ENCODE peak calls at places on chromosomes 12 and 14, in four cellular contexts. N is hepatocyte, E is thoracic aorta, V is PC-3. H is an unnamed sample.

GRCh38 chr12:86264451-86265328 is 8.5 kb upstream of the MGAT4C start:
- DNase-seq in E (no peak), N (peak), V (peak), H (no peak)

GRCh38 chr12:124864326-124864752 is 675 bp upstream of the SCARB1 start:
- DNase-seq in N (no peak), V (no peak), E (no peak), H (no peak)

GRCh38 chr14:25049559-25050493 is at the start of gene STXBP6:
- DNase-seq in V (no peak), N (peak), E (no peak), H (peak)

GRCh38 chr14:45112886-45113772 is 21.2 kb downstream of the FKBP3 start:
- DNase-seq in E (no peak), V (peak), N (no peak), H (peak)

GRCh38 chr14:28635387-28635786 is 131.2 kb upstream of the FOXG1 start:
- DNase-seq in N (peak), E (no peak), V (peak), H (peak)

GRCh38 chr14:88667555-88668273 is 104.9 kb downstream of the ZC3H14 start:
- DNase-seq in V (peak), E (no peak), N (peak), H (peak)

GRCh38 chr12:104219361-104219892 is 3.8 kb downstream of the TXNRD1 start:
- DNase-seq in V (peak), N (peak), E (no peak), H (peak)

GRCh38 chr12:5963515-5963914 is 18.5 kb upstream of the ANO2 start:
- DNase-seq in E (no peak), N (no peak), V (no peak), H (no peak)

GRCh38 chr14:100900837-100901390 is 2.6 kb downstream of the RTL1 start:
- DNase-seq in E (no peak), V (peak), N (peak), H (no peak)

GRCh38 chr12:15555466-15555865 is 233.2 kb downstream of the PTPRO start:
- DNase-seq in N (no peak), V (no peak), E (no peak), H (no peak)

GRCh38 chr12:6936642-6937480 is 6.8 kb upstream of the RNU7-1 start:
- DNase-seq in E (no peak), V (no peak), N (no peak), H (no peak)

GRCh38 chr12:39935275-39935674 is 170.6 kb downstream of the SLC2A13 start:
- DNase-seq in N (no peak), E (no peak), V (no peak), H (peak)

GRCh38 chr12:68623984-68624383 is 13.3 kb downstream of the RAP1B start:
- DNase-seq in E (no peak), N (no peak), V (peak), H (peak)

DNA sequence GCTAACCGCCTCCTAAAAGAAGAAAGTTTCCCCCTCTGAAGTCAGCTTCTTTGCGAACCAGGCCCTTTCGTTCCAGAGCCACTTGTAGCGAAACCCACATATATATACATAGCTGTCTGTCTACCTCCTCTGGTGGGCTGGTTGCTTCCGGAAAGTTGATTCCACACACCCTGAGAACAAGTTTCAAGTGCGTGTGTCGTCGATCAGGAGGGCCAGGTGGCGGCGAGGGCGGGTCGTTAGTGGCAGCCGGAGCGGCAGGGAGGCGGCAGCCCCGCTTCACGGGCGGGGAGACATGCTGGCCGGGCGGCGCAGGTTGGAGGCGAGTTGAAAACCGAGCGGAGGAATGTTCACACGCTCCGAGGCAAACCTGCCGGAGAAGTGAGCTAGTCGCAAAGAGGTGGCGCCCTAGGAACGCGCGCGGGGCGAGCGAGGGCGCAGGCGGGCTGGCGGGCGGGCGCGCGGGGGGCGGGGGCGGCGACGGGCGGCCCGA is 2.6 kb downstream of the PTHLH start:
- DNase-seq in V (peak), N (peak), E (no peak), H (peak)
- TF ChIP-seq CTCF in V (no peak), N (peak), E (no peak), H (no peak)

GRCh38 chr12:120093592-120094355 is 22.8 kb downstream of the RAB35 start:
- DNase-seq in E (no peak), N (no peak), V (no peak), H (no peak)
- H3K4me3 ChIP-seq in E (no peak), N (no peak), V (no peak), H (no peak)

DNA sequence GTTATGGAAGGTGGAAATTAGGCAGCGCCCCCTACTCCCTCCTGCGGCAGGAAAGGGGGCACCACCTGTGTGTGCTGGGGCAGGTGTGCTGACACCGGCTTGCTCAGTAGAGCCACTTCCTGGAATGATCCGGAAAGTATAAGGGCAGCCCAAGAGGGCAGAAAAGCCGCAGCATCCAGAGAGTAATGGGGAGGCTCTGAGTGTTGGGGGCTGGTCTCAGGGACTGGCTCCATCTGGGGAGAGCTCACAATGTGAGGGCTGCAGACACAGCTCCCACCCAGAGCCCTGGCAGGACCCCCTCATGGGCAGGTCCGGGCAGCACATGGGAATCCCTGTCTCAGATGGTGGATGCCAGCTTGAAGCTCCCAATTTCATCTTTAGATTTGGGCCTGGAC is 187.6 kb upstream of the C14orf180 start:
- DNase-seq in V (no peak), E (no peak), N (no peak), H (no peak)
- TF ChIP-seq CTCF in V (no peak), E (no peak), N (no peak), H (no peak)

DNA sequence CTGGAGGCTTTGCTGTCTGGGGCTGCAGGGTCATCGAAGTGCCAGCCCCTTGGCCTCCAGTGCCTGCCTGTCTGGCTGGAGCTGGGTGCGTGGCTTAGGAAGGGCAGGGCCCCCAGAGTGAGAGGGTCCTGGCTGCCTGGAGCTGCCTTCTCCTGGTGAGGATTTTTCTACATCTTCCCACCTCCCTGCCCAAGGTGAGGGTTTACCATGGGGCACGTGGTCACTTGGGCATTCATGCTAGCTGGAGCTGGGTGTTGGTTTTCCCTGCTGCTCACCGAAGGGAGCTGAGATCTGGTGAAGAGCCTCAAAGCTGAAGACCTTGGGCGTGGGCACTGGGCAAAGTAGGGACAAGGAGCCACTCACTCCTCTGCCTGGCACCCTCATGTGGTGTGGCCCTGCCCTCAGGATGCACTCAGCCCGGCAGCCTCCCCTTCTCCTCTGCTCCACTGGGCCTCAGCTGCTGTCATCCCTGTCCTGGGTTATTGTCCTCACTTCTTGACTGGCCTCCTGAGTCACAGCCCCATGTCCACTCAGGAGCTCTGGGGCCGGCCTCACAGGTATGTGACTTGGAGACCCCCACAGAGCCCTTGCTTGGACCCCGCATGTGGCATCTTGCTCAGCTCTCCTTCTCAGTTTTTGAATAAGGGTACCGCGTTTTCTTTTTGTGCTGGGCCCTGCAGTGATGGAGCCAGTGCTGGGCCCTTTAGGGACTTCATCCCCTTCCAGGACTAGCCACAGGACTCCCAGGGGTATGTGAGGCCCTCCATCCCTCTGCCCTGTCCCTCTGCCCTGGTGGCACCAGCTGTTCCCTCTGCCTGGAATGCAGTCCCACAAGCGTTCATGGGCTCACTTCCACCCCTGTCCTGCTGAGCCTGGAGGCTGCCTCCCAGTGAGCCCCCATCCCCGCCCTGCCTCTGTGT is 1.6 kb downstream of the CEP170B start:
- DNase-seq in V (no peak), N (peak), E (no peak), H (no peak)
- H3K4me3 ChIP-seq in V (peak), N (peak), E (peak), H (peak)

GRCh38 chr12:64780531-64781373 is 21.5 kb upstream of the GNS start:
- DNase-seq in E (no peak), V (peak), N (peak), H (no peak)
- TF ChIP-seq CTCF in E (no peak), V (peak), N (no peak), H (no peak)

GRCh38 chr12:25843976-25844375 is 114.5 kb upstream of the RASSF8 start:
- DNase-seq in V (no peak), E (no peak), N (no peak), H (no peak)
- H3K4me3 ChIP-seq in V (no peak), E (no peak), N (no peak), H (no peak)

H was measured in cardiac fibroblast.